ENCODE peak calls at places on chromosome 17, in nine cellular contexts. B is HT1080; K is neuronal stem cell; Y is activated naive CD8-positive, alpha-beta T cell treated with anti-CD3 and anti-CD28 coated beads for 36 hours; E is progenitor cell of endocrine pancreas; T is uterus; C is T-helper 2 cell; Q is lower leg skin; H is neural crest cell. X is an unnamed sample.

GRCh38 chr17:81335388-81336157 is 40.5 kb upstream of the SLC38A10 start:
- DNase-seq in B (no peak), K (no peak), Y (no peak), E (no peak), T (no peak), C (no peak), Q (no peak), H (no peak), X (no peak)

GRCh38 chr17:8057691-8058114 is 18.8 kb downstream of the ALOX15B start:
- DNase-seq in B (peak), K (peak), Y (peak), E (no peak), T (peak), C (no peak), Q (peak), H (peak), X (peak)

GRCh38 chr17:32621612-32622312 is 135.0 kb downstream of the CDK5R1 start:
- DNase-seq in B (peak), K (peak), Y (no peak), E (no peak), T (no peak), C (no peak), Q (no peak), H (no peak), X (no peak)

GRCh38 chr17:77180503-77181330 is 39.9 kb downstream of the SEC14L1 start:
- DNase-seq in B (no peak), K (no peak), Y (no peak), E (no peak), T (no peak), C (no peak), Q (no peak), H (no peak), X (peak)

GRCh38 chr17:80426671-80427326 is 11.8 kb downstream of the ENDOV start:
- DNase-seq in B (peak), K (peak), Y (peak), E (peak), T (peak), C (peak), Q (peak), H (peak), X (peak)

GRCh38 chr17:82582709-82583108 is 63.2 kb downstream of the FOXK2 start:
- DNase-seq in B (no peak), K (no peak), Y (no peak), E (no peak), T (no peak), C (no peak), Q (no peak), H (no peak), X (no peak)

GRCh38 chr17:81417049-81417878 is 22.0 kb downstream of the BAHCC1 start:
- DNase-seq in B (no peak), K (no peak), Y (no peak), E (no peak), T (peak), C (no peak), Q (no peak), H (no peak), X (peak)

GRCh38 chr17:50129946-50130777 is at the start of gene SAMD14:
- DNase-seq in B (no peak), K (no peak), Y (peak), E (no peak), T (no peak), C (no peak), Q (no peak), H (peak), X (no peak)

GRCh38 chr17:48121921-48122650 is 14.5 kb downstream of the SNX11 start:
- DNase-seq in B (no peak), K (no peak), Y (no peak), E (no peak), T (no peak), C (no peak), Q (no peak), H (no peak), X (no peak)

GRCh38 chr17:56880133-56880532 is 33.7 kb downstream of the TRIM25 start:
- DNase-seq in B (no peak), K (no peak), Y (no peak), E (no peak), T (no peak), C (no peak), Q (no peak), H (no peak), X (no peak)

GRCh38 chr17:8572767-8573166 is 57.8 kb downstream of the MYH10 start:
- DNase-seq in B (no peak), K (no peak), Y (no peak), E (no peak), T (no peak), C (no peak), Q (no peak), H (no peak), X (no peak)

GRCh38 chr17:78117027-78117981 is 11.3 kb downstream of the TMC6 start:
- DNase-seq in B (no peak), K (no peak), Y (no peak), E (peak), T (peak), C (no peak), Q (no peak), H (no peak), X (no peak)

GRCh38 chr17:77485089-77485833 is 344.5 kb downstream of the SEC14L1 start:
- DNase-seq in B (no peak), K (no peak), Y (no peak), E (no peak), T (no peak), C (no peak), Q (no peak), H (no peak), X (no peak)

GRCh38 chr17:65785109-65785508 is 223.7 kb upstream of the AXIN2 start:
- DNase-seq in B (peak), K (no peak), Y (no peak), E (no peak), T (no peak), C (no peak), Q (no peak), H (no peak), X (no peak)

GRCh38 chr17:19331134-19331533 is 31.4 kb downstream of the B9D1 start:
- DNase-seq in B (peak), K (no peak), Y (no peak), E (no peak), T (no peak), C (no peak), Q (no peak), H (no peak), X (no peak)

GRCh38 chr17:74059471-74059870 is 144.0 kb upstream of the RPL38 start:
- DNase-seq in B (no peak), K (no peak), Y (no peak), E (no peak), T (no peak), C (no peak), Q (no peak), H (no peak), X (no peak)

GRCh38 chr17:7557147-7557764 is 1.3 kb upstream of the TNFSF13 start:
- DNase-seq in B (no peak), K (no peak), Y (no peak), E (no peak), T (no peak), C (no peak), Q (no peak), H (no peak), X (no peak)

GRCh38 chr17:4206945-4207344 is 56.8 kb downstream of the ANKFY1 start:
- DNase-seq in B (no peak), K (no peak), Y (no peak), E (no peak), T (no peak), C (no peak), Q (no peak), H (no peak), X (no peak)

GRCh38 chr17:46042248-46042647 is 43.2 kb downstream of the STH start:
- DNase-seq in B (no peak), K (no peak), Y (no peak), E (no peak), T (no peak), C (no peak), Q (no peak), H (no peak), X (no peak)

GRCh38 chr17:40110457-40110856 is 10.1 kb upstream of the NR1D1 start:
- DNase-seq in B (no peak), K (no peak), Y (no peak), E (no peak), T (peak), C (no peak), Q (peak), H (no peak), X (no peak)

GRCh38 chr17:60630352-60630751 is 30.4 kb downstream of the PPM1D start:
- DNase-seq in B (no peak), K (no peak), Y (no peak), E (no peak), T (peak), C (no peak), Q (no peak), H (no peak), X (peak)

GRCh38 chr17:11780621-11781020 is 182.4 kb downstream of the DNAH9 start:
- DNase-seq in B (no peak), K (no peak), Y (no peak), E (no peak), T (no peak), C (no peak), Q (no peak), H (no peak), X (no peak)

GRCh38 chr17:81440511-81441244 is 45.4 kb downstream of the BAHCC1 start:
- DNase-seq in B (peak), K (peak), Y (peak), E (peak), T (no peak), C (no peak), Q (no peak), H (peak), X (no peak)

GRCh38 chr17:37815516-37815915 is 70.7 kb upstream of the HNF1B start:
- DNase-seq in B (no peak), K (no peak), Y (no peak), E (no peak), T (no peak), C (no peak), Q (no peak), H (no peak), X (no peak)

GRCh38 chr17:65850486-65850885 is 289.0 kb upstream of the AXIN2 start:
- DNase-seq in B (peak), K (no peak), Y (no peak), E (no peak), T (no peak), C (no peak), Q (peak), H (no peak), X (no peak)

GRCh38 chr17:61072648-61073047 is 327.0 kb upstream of the TBX2 start:
- DNase-seq in B (no peak), K (no peak), Y (no peak), E (no peak), T (no peak), C (no peak), Q (no peak), H (no peak), X (no peak)

GRCh38 chr17:50558091-50558490 is 2.4 kb upstream of the CACNA1G start:
- DNase-seq in B (no peak), K (no peak), Y (no peak), E (no peak), T (no peak), C (no peak), Q (no peak), H (no peak), X (no peak)

GRCh38 chr17:69192754-69193153 is 35.9 kb downstream of the ABCA10 start:
- DNase-seq in B (no peak), K (no peak), Y (no peak), E (no peak), T (no peak), C (no peak), Q (no peak), H (no peak), X (no peak)

GRCh38 chr17:48701864-48702532 is 20.3 kb downstream of the PRAC1 start:
- DNase-seq in B (no peak), K (no peak), Y (no peak), E (no peak), T (no peak), C (no peak), Q (no peak), H (no peak), X (no peak)

X was measured in gastrocnemius medialis.